ENCODE peak calls at places on chromosomes 16 and 17, in five cellular contexts. O is neuronal stem cell, Y is mesenchymal stem cell, T is H9, F is mesendoderm. K is an unnamed sample.
A peak's percentile ranks its signal among the peaks of the same experiment; 100 is the strongest.

GRCh38 chr17:50945779-50946222 is 79.6 kb upstream of the TOB1 start:
- DNase-seq in O (no peak), Y (no peak), T (peak; percentile 30), F (no peak), K (no peak)

GRCh38 chr17:53426505-53426904 is 396.2 kb upstream of the KIF2B start:
- DNase-seq in O (no peak), Y (no peak), T (no peak), F (no peak), K (no peak)

GRCh38 chr17:55513885-55514590 is 2.8 kb upstream of the SMIM36 start:
- DNase-seq in O (peak; percentile 78), Y (peak; percentile 74), T (peak; percentile 71), F (peak; percentile 75), K (peak; percentile 55)

GRCh38 chr16:4378202-4378666 is 6.6 kb downstream of the VASN start:
- DNase-seq in O (no peak), Y (no peak), T (no peak), F (no peak), K (no peak)

GRCh38 chr16:4431023-4431422 is 5.4 kb downstream of the DNAJA3 start:
- DNase-seq in O (no peak), Y (no peak), T (no peak), F (no peak), K (no peak)

GRCh38 chr16:81480856-81481821 is 36.5 kb downstream of the CMIP start:
- DNase-seq in O (no peak), Y (peak; percentile 72), T (no peak), F (no peak), K (peak; percentile 22)

GRCh38 chr17:58531661-58532554 is 17.5 kb upstream of the MTMR4 start:
- DNase-seq in O (peak; percentile 62), Y (peak; percentile 54), T (peak; percentile 85), F (peak; percentile 60), K (peak; percentile 21)

GRCh38 chr17:71422968-71423367 is 697.9 kb upstream of the SOX9 start:
- DNase-seq in O (no peak), Y (no peak), T (no peak), F (no peak), K (no peak)

GRCh38 chr17:45273551-45273957 is 11.7 kb upstream of the SPATA32 start:
- DNase-seq in O (no peak), Y (no peak), T (no peak), F (no peak), K (no peak)

GRCh38 chr16:64269756-64270155 is 852.1 kb downstream of the CDH11 start:
- DNase-seq in O (no peak), Y (peak; percentile 56), T (no peak), F (no peak), K (peak; percentile 19)

GRCh38 chr16:57638381-57638780 is 10.0 kb downstream of the ADGRG1 start:
- DNase-seq in O (no peak), Y (no peak), T (no peak), F (no peak), K (no peak)

GRCh38 chr16:78252757-78253156 is 153.3 kb downstream of the WWOX start:
- DNase-seq in O (no peak), Y (no peak), T (no peak), F (no peak), K (no peak)

GRCh38 chr16:66154801-66155200 is 211.7 kb upstream of the CDH5 start:
- DNase-seq in O (no peak), Y (no peak), T (no peak), F (peak; percentile 34), K (no peak)

GRCh38 chr16:68369697-68370096 is 58.9 kb downstream of the PRMT7 start:
- DNase-seq in O (no peak), Y (no peak), T (no peak), F (no peak), K (no peak)

GRCh38 chr17:27559996-27560481 is 70.9 kb upstream of the LGALS9 start:
- DNase-seq in O (no peak), Y (peak; percentile 85), T (no peak), F (no peak), K (peak; percentile 93)

GRCh38 chr17:75227729-75228128 is 22.2 kb downstream of the NUP85 start:
- DNase-seq in O (no peak), Y (no peak), T (no peak), F (no peak), K (no peak)

GRCh38 chr16:74771656-74772315 is 2.8 kb downstream of the FA2H start:
- DNase-seq in O (no peak), Y (no peak), T (no peak), F (no peak), K (no peak)
- H3K4ac ChIP-seq in O (no peak overlapping the region), Y (no peak overlapping the region), T (no peak overlapping the region), F (no peak overlapping the region), K (no peak overlapping the region)

DNA sequence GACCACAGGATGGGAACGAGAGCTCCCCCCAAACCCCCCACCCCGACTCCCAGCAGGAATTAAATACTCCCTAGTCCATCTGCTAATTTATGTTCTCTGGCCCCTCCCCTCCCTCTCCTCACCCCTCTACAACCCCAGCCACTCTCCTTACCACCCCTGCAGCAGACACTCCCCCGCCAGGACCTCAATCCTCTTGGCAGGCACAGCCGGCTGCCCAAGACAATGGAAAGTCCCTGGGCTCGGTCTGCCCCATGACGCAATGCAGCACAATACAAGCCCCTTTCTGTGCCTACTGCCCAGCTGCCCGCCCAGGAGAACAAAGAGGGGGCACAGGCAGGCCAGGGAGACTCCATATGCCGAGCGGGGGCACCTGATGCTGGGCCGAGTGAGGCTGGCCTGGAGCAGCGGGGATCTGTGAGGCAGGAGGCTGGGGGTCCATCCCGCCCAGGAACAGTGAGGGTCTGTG is 30.3 kb upstream of the CDC42EP4 start:
- DNase-seq in O (peak; percentile 78), Y (peak; percentile 85), T (peak; percentile 96), F (peak; percentile 96), K (peak; percentile 88)
- H3K4ac ChIP-seq in O (peak overlapping the region; percentile 32), Y (peak overlapping the region; percentile 85), T (no peak overlapping the region), F (peak overlapping the region; percentile 64), K (peak overlapping the region; percentile 99)

GRCh38 chr17:64509179-64509578 is 2.4 kb downstream of the CEP95 start:
- DNase-seq in O (no peak), Y (no peak), T (no peak), F (no peak), K (no peak)
- H3K4ac ChIP-seq in O (no peak overlapping the region), Y (no peak overlapping the region), T (no peak overlapping the region), F (no peak overlapping the region), K (no peak overlapping the region)

GRCh38 chr17:42562845-42563509 is 1.0 kb downstream of the COASY start:
- DNase-seq in O (no peak), Y (no peak), T (no peak), F (no peak), K (peak; percentile 28)
- H3K4ac ChIP-seq in O (no peak overlapping the region), Y (peak overlapping the region; percentile 92), T (no peak overlapping the region), F (no peak overlapping the region), K (peak overlapping the region; percentile 95)

GRCh38 chr16:70737377-70738082 is 51.7 kb upstream of the MTSS2 start:
- DNase-seq in O (no peak), Y (peak; percentile 93), T (no peak), F (no peak), K (peak; percentile 99)
- H3K4ac ChIP-seq in O (no peak overlapping the region), Y (peak overlapping the region; percentile 81), T (no peak overlapping the region), F (no peak overlapping the region), K (peak overlapping the region; percentile 95)

GRCh38 chr16:87830673-87831420 is 38.5 kb downstream of the SLC7A5 start:
- DNase-seq in O (no peak), Y (no peak), T (no peak), F (no peak), K (no peak)

GRCh38 chr16:87826798-87827587 is 42.3 kb downstream of the SLC7A5 start:
- DNase-seq in O (no peak), Y (no peak), T (no peak), F (peak; percentile 64), K (no peak)

GRCh38 chr16:87829123-87829980 is 40.0 kb downstream of the SLC7A5 start:
- DNase-seq in O (no peak), Y (no peak), T (no peak), F (no peak), K (no peak)

GRCh38 chr16:87829988-87830672 is 39.2 kb downstream of the SLC7A5 start:
- DNase-seq in O (no peak), Y (no peak), T (no peak), F (no peak), K (no peak)

DNA sequence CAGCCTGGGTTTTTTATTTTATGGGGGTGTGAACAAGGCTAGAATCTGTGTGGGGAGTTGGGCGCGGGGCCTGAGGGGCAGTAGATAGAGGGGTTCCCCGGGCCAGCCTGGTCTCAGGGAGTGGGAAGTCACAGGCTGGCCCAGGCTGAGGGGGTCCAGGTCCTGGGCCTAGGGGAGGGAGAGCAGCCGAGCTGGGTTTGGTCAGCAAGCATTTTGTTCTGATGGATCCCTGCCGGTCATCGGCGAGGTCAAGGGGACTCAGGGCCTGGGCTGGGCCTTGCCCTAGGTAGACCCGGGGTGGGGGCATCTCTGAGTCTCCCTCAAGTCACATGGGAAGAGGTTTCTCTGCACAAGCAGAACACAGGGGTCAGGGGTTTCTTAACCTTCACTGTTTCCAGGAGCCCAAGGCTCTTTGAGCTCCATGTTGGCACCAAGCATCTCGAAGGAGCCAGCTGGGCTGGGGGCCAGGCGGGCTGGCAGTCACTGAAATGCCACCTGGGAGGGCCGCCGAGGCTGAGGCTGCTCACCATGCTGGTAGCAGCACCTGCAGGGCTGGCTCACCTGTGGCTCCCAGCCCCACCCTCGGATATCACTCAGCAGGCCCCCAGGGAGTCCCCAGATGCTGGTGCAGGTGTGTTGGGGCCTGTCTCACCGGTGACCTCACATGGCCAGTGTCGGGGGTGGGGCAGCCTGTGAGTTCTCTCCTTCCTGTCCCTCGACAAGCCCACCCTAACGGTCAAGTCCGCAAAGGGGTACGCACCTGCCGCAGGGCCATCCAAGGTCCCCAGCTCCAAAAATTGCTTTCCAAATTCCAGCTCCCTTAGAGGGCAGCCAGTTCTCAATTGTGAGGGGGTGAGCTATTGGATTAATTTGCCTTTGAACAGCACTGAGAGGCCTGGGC is 41.0 kb downstream of the SLC7A5 start:
- DNase-seq in O (no peak), Y (no peak), T (no peak), F (no peak), K (no peak)
- H3K4ac ChIP-seq in O (no peak overlapping the region), Y (no peak overlapping the region), T (no peak overlapping the region), F (no peak overlapping the region), K (no peak overlapping the region)

GRCh38 chr17:43695968-43696865 is 34.5 kb upstream of the MEOX1 start:
- DNase-seq in O (no peak), Y (no peak), T (peak; percentile 26), F (no peak), K (peak; percentile 20)

GRCh38 chr17:43691317-43691693 is 29.6 kb upstream of the MEOX1 start:
- DNase-seq in O (no peak), Y (no peak), T (peak; percentile 36), F (no peak), K (no peak)

GRCh38 chr17:43689814-43690213 is 28.1 kb upstream of the MEOX1 start:
- DNase-seq in O (no peak), Y (no peak), T (no peak), F (no peak), K (no peak)

GRCh38 chr17:43694081-43694870 is 32.6 kb upstream of the MEOX1 start:
- DNase-seq in O (peak; percentile 83), Y (peak; percentile 81), T (peak; percentile 92), F (peak; percentile 91), K (peak; percentile 75)

DNA sequence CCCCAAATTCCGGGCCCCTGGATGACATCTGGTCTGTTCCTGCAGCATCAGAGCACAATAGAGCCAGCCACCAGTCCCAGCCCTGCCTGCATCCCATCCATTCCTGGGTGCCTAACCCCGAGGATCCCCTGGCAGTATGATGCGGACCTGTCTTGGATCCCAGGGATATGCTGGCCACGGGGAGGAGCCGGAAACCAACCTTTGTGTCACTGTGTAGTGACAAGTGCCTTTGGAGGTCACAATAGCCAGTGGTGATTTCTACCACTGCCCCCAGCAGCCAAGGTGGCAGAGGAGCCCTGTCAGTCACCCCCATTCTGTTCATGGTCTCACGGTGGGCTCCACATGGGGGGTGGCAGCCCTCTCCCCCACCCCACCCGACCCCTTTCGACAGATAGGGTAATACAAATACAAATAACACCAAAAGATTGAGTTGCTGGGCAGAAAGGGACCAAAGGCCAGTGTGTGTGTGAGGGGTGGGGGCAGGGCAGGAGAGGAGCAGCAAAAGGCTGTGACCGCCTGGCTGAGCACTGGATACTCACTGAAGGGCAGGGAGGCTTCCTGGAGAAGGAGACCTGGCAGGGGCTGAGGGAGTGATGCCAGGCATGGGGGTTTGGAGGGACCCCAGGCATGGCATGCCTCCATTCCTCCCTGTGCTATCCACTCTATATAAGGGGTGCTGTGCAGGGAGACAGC is 29.0 kb upstream of the MEOX1 start:
- DNase-seq in O (no peak), Y (no peak), T (peak; percentile 36), F (no peak), K (no peak)
- H3K4ac ChIP-seq in O (no peak overlapping the region), Y (no peak overlapping the region), T (no peak overlapping the region), F (no peak overlapping the region), K (no peak overlapping the region)